ENCODE peak calls at places on chromosomes 7 and 10, in six cellular contexts. L is DND-41; B is dorsolateral prefrontal cortex; E is B cell; P is CD14-positive monocyte; R is CD8-positive, alpha-beta T cell. T is an unnamed sample.

GRCh38 chr10:51389415-51390342 is 309.7 kb downstream of the CSTF2T start:
- DNase-seq in E (peak), B (peak), P (no peak), L (peak), R (no peak), T (peak)

GRCh38 chr10:96565774-96566173 is 21.0 kb downstream of the TM9SF3 start:
- DNase-seq in L (no peak), R (no peak), P (no peak), E (no peak), B (no peak), T (no peak)

GRCh38 chr10:119233821-119234220 is 26.4 kb downstream of the GRK5 start:
- DNase-seq in P (no peak), B (no peak), E (no peak), L (no peak), R (no peak), T (no peak)

GRCh38 chr7:20316706-20317105 is 14.0 kb upstream of the ITGB8 start:
- DNase-seq in R (no peak), L (no peak), E (no peak), P (no peak), B (no peak), T (no peak)

GRCh38 chr7:17774701-17775288 is 165.5 kb downstream of the SNX13 start:
- DNase-seq in P (no peak), R (no peak), E (no peak), L (no peak), B (no peak), T (no peak)

GRCh38 chr7:100978300-100978699 is 8.9 kb downstream of the MUC12 start:
- DNase-seq in L (no peak), R (no peak), B (no peak), P (no peak), E (no peak), T (no peak)

GRCh38 chr10:69377191-69377590 is 39.5 kb downstream of the TACR2 start:
- DNase-seq in B (no peak), P (no peak), E (no peak), L (no peak), R (no peak), T (no peak)

GRCh38 chr10:74047304-74047703 is 49.4 kb downstream of the VCL start:
- DNase-seq in E (no peak), P (no peak), B (no peak), L (no peak), R (no peak), T (no peak)

GRCh38 chr10:63798599-63799498 is 277.6 kb downstream of the REEP3 start:
- DNase-seq in P (no peak), B (no peak), R (no peak), L (no peak), E (no peak), T (no peak)

GRCh38 chr10:74189999-74190421 is 39.0 kb downstream of the ADK start:
- DNase-seq in B (no peak), E (peak), P (peak), L (peak), R (no peak), T (no peak)

GRCh38 chr10:132666733-132667612 is 119.0 kb downstream of the NKX6-2 start:
- DNase-seq in E (no peak), R (no peak), B (no peak), L (no peak), P (peak), T (no peak)

GRCh38 chr10:132401396-132402168 is 4.6 kb downstream of the PWWP2B start:
- DNase-seq in P (no peak), B (no peak), L (no peak), E (no peak), R (no peak), T (no peak)

GRCh38 chr10:85319826-85320225 is 991.4 kb downstream of the CCSER2 start:
- DNase-seq in E (no peak), L (no peak), P (no peak), B (peak), R (no peak), T (no peak)

GRCh38 chr7:117164578-117164977 is 158.3 kb downstream of the WNT2 start:
- DNase-seq in E (no peak), R (no peak), L (no peak), B (no peak), P (no peak), T (no peak)

GRCh38 chr7:157538735-157539134 is 201.9 kb downstream of the DNAJB6 start:
- DNase-seq in L (no peak), R (no peak), P (no peak), E (no peak), B (peak), T (no peak)

GRCh38 chr7:151429232-151429554 is 10.7 kb downstream of the CRYGN start:
- DNase-seq in P (no peak), E (no peak), L (no peak), R (no peak), B (no peak), T (no peak)

GRCh38 chr10:44016589-44017482 is 368.1 kb downstream of the CXCL12 start:
- DNase-seq in B (no peak), R (no peak), E (no peak), L (no peak), P (no peak), T (no peak)

GRCh38 chr7:19284596-19285300 is 139.5 kb upstream of the FERD3L start:
- DNase-seq in B (no peak), R (no peak), L (no peak), E (no peak), P (no peak), T (no peak)

GRCh38 chr10:121608669-121609190 is 10.5 kb upstream of the FGFR2 start:
- DNase-seq in B (peak), L (no peak), E (peak), R (no peak), P (no peak), T (no peak)

GRCh38 chr7:18873674-18874341 is 243.6 kb downstream of the TWIST1 start:
- DNase-seq in E (no peak), L (no peak), B (no peak), R (no peak), P (no peak), T (no peak)

GRCh38 chr10:127440371-127440770 is 108.7 kb upstream of the NPS start:
- DNase-seq in B (no peak), P (no peak), R (no peak), L (no peak), E (no peak), T (no peak)

GRCh38 chr10:47452495-47453434 is 31.1 kb downstream of the ANXA8 start:
- DNase-seq in E (no peak), R (no peak), L (no peak), B (no peak), P (no peak), T (no peak)

DNA sequence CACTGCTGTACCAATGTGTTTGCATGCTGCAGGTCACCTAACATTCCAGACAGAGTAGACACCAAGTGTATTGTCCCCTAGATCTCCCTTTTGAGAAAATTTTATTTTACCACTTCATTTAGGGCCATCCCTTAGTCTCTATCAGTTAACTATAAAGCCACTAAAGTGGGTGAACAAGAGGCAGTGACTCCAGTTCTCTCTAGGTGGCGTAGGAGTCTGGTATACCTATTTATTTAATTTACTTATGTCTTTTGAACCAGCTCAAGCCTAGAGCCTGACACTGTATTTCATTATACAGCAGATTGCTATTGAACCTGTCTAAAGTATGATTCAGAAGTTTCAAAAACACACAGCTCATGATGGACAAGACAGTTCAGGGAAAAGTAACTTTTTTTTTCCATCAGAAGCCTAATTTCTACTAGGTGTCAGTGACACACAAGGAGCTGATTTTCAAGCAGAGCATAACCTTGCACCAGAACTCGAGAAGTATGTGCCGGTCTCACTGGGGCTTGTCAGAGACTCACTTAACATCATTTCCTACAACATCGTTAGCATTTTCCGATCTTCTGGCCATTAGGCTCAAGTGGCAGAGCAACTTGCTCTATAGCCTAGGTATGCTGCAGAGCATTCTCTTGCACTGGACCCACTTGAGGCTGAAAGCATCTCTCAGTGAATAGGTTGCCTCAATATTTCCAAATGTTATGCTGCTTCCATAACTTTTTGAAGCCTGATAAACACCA is 175.4 kb downstream of the CDC14C start:
- DNase-seq in P (no peak), R (no peak), E (no peak), L (no peak), B (no peak), T (no peak)
- TF ChIP-seq CTCF in P (no peak), R (no peak), E (no peak), L (peak), B (no peak), T (peak)

GRCh38 chr7:27131390-27131819 is 848 bp upstream of the HOXA4 start:
- DNase-seq in R (no peak), B (no peak), L (no peak), E (no peak), P (no peak), T (no peak)

GRCh38 chr7:27130540-27131389 is at the start of gene HOXA4:
- DNase-seq in P (peak), E (peak), R (peak), L (no peak), B (no peak), T (no peak)

GRCh38 chr7:27128034-27128433 is 2.5 kb downstream of the HOXA4 start:
- DNase-seq in L (no peak), B (no peak), R (no peak), E (no peak), P (no peak), T (no peak)

GRCh38 chr7:27128776-27129728 is 1.5 kb downstream of the HOXA4 start:
- DNase-seq in R (no peak), E (no peak), B (no peak), L (no peak), P (no peak), T (no peak)

GRCh38 chr7:27129729-27130539 is 623 bp downstream of the HOXA4 start:
- DNase-seq in L (no peak), P (no peak), E (peak), B (no peak), R (no peak), T (no peak)
- TF ChIP-seq CTCF in L (no peak), P (no peak), E (no peak), B (no peak), R (no peak), T (no peak)

GRCh38 chr10:100890141-100890695 is 22.5 kb upstream of the SLF2 start:
- DNase-seq in B (no peak), P (no peak), R (no peak), E (no peak), L (no peak), T (no peak)

GRCh38 chr10:100889546-100889945 is 23.2 kb upstream of the SLF2 start:
- DNase-seq in P (no peak), L (no peak), B (no peak), E (no peak), R (no peak), T (no peak)

GRCh38 chr10:100887761-100888296 is 24.9 kb upstream of the SLF2 start:
- DNase-seq in P (no peak), B (no peak), L (no peak), R (no peak), E (no peak), T (no peak)

GRCh38 chr10:100890696-100891271 is 22.0 kb upstream of the SLF2 start:
- DNase-seq in L (no peak), B (no peak), R (no peak), P (no peak), E (no peak), T (no peak)

GRCh38 chr10:100888957-100889356 is 23.8 kb upstream of the SLF2 start:
- DNase-seq in E (no peak), B (no peak), P (no peak), R (no peak), L (no peak), T (no peak)
- TF ChIP-seq CTCF in E (peak), B (no peak), P (peak), R (no peak), L (peak), T (peak)

DNA sequence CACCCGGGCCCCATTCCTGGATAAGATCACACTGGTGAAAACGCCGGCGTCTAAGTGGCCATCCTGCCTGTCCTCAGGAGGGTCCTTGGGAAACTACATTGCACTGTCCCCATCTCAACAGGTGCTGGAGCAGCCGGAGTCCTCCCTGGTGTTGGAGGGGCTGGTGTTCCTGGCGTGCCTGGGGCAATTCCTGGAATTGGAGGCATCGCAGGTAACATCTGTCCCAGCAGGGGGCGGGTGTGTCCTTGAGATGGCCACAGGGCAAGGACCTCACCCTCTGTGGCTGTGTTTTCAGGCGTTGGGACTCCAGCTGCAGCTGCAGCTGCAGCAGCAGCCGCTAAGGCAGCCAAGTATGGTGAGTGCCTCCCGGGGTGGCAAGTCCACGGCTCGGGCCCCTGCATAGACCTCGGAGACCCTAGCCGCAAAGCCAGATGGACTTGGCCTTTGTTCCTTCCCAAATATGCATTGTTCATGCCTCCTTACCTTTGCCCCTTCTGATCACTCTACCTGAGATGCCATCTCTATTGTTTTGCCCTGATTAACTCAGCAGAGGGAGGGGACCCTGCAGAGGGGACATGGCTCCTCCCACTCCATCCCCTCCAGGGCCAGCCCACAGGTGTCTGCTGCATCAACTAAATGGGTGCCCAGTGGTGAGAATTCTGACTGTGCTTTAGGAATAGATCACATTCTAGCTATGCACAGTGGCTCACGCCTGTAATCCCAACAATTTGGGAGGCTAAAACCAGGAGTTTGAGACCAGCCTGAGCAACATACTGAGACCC is 23.8 kb downstream of the ELN start:
- DNase-seq in P (no peak), R (no peak), B (no peak), E (no peak), L (peak), T (no peak)
- TF ChIP-seq CTCF in P (peak), R (no peak), B (no peak), E (no peak), L (peak), T (peak)

DNA sequence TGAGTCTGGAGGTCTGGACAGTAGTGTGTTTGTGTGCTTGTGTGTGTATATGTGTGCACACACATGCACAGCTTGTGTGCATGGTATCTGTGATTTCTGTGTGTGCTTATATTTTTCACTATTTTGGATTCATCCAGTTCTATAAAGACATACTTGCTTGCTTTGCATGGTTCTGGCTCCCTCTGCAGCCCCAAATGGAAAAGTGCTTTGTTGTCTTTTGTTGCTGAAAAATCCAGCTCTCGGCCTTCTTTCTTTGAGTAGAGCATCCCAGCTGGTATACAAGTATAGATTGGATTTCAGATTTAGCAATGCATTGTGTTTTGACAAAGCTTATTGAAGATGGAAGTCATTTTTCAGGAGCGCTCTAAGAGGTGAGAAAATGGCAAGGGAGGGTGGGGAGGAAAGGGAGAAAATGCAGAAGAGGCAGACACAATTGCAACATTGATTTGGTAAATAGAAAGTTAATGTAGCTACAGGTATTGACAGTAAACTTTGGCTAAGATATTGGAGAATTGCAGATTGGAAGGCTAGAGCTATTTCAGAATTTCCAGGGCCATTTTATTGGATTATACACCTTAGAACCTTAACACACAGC is 333.9 kb downstream of the AUTS2 start:
- DNase-seq in P (no peak), E (peak), L (peak), R (no peak), B (no peak), T (no peak)
- TF ChIP-seq CTCF in P (peak), E (peak), L (peak), R (no peak), B (peak), T (peak)

GRCh38 chr7:3089493-3089892 is 45.8 kb upstream of the CARD11 start:
- DNase-seq in P (no peak), L (no peak), E (no peak), R (no peak), B (no peak), T (no peak)
- TF ChIP-seq CTCF in P (peak), L (peak), E (peak), R (peak), B (no peak), T (peak)

GRCh38 chr7:140724706-140725105 is 28.2 kb downstream of the NDUFB2 start:
- DNase-seq in R (no peak), L (no peak), B (no peak), E (no peak), P (no peak), T (no peak)

GRCh38 chr7:140723574-140723973 is 27.1 kb downstream of the NDUFB2 start:
- DNase-seq in L (no peak), B (no peak), P (no peak), E (no peak), R (no peak), T (no peak)

GRCh38 chr7:140722254-140722653 is 25.7 kb downstream of the NDUFB2 start:
- DNase-seq in P (no peak), L (no peak), E (no peak), B (no peak), R (no peak), T (no peak)

GRCh38 chr7:140723002-140723401 is 26.5 kb downstream of the NDUFB2 start:
- DNase-seq in E (no peak), L (no peak), R (peak), P (no peak), B (no peak), T (no peak)

GRCh38 chr7:140726304-140726703 is 29.8 kb downstream of the NDUFB2 start:
- DNase-seq in L (no peak), R (no peak), B (no peak), P (no peak), E (no peak), T (no peak)
- TF ChIP-seq CTCF in L (peak), R (peak), B (no peak), P (no peak), E (peak), T (peak)

T was measured in GM12864.